ENCODE peak calls at places on chromosomes 7 and 10, in five cellular contexts. H, Z, O, N and I are unnamed samples. For H3K36me3, the result is how much of the 10 kb centered on the place peaks cover.

GRCh38 chr7:484365-485101 is 35.1 kb downstream of the PDGFA start:
- DNase-seq in H (no peak), Z (no peak), O (peak), N (no peak), I (no peak)

GRCh38 chr10:1074748-1075358 is 18.7 kb downstream of the WDR37 start:
- DNase-seq in H (no peak), Z (no peak), O (no peak), N (no peak), I (no peak)

GRCh38 chr10:25753776-25754175 is 180.3 kb upstream of the MYO3A start:
- DNase-seq in H (peak), Z (no peak), O (no peak), N (no peak), I (no peak)

GRCh38 chr10:61024801-61025201 is 80.8 kb upstream of the RHOBTB1 start:
- DNase-seq in H (peak), Z (peak), O (peak), N (no peak), I (no peak)

GRCh38 chr10:24215193-24215592 is 6.3 kb downstream of the KIAA1217 start:
- DNase-seq in H (peak), Z (no peak), O (no peak), N (peak), I (no peak)

GRCh38 chr7:1141651-1142050 is 18.3 kb downstream of the ZFAND2A start:
- DNase-seq in H (no peak), Z (no peak), O (no peak), N (no peak), I (no peak)

GRCh38 chr10:133357293-133358151 is at the start of gene FUOM:
- DNase-seq in H (peak), Z (peak), O (peak), N (peak), I (peak)

GRCh38 chr7:151231964-151232271 is 365 bp upstream of the CHPF2 start:
- DNase-seq in H (no peak), Z (no peak), O (no peak), N (no peak), I (no peak)

GRCh38 chr7:80453699-80454340 is 58.0 kb downstream of the GNAT3 start:
- DNase-seq in H (peak), Z (no peak), O (peak), N (no peak), I (no peak)

GRCh38 chr7:147013820-147014219 is 897.2 kb downstream of the CNTNAP2 start:
- DNase-seq in H (no peak), Z (no peak), O (no peak), N (peak), I (no peak)

GRCh38 chr7:115682507-115682906 is 348.1 kb downstream of the TFEC start:
- DNase-seq in H (no peak), Z (no peak), O (no peak), N (no peak), I (no peak)

GRCh38 chr7:116162992-116163391 is 47.3 kb upstream of the TES start:
- DNase-seq in H (no peak), Z (no peak), O (peak), N (no peak), I (no peak)

GRCh38 chr10:50992356-50992866 is 81.9 kb upstream of the PRKG1 start:
- DNase-seq in H (no peak), Z (peak), O (no peak), N (peak), I (no peak)

GRCh38 chr7:149097088-149097487 is 6.6 kb upstream of the ZNF786 start:
- DNase-seq in H (no peak), Z (peak), O (no peak), N (no peak), I (no peak)

GRCh38 chr7:134547738-134548054 is 1.2 kb upstream of the AKR1B15 start:
- DNase-seq in H (peak), Z (no peak), O (no peak), N (peak), I (no peak)

GRCh38 chr7:30308392-30308791 is 24.0 kb downstream of the ZNRF2 start:
- DNase-seq in H (no peak), Z (no peak), O (no peak), N (no peak), I (no peak)

DNA sequence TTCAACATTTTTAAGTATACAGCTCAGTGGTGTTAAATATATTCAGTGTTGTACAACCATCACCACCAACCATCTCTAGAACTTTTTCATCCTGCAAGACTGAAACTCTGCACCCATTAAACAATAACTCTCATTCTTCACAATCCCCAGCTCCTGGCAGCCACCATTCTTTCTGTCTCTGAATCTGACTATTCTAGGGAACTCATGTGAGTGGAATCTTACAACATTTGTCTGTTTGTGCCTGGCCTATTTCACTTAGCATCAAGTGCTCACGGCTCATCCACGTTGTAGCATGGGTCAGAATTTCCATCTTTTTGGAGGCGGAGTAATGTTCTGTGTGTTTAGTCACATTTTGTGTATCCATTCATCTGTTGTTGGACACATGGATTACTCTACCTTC is 40.8 kb upstream of the PFKFB3 start:
- DNase-seq in H (peak), Z (no peak), O (no peak), N (no peak), I (no peak)
- H3K36me3 ChIP-seq in H (under half), Z (under half), O (under half), N (under half), I (under half)

DNA sequence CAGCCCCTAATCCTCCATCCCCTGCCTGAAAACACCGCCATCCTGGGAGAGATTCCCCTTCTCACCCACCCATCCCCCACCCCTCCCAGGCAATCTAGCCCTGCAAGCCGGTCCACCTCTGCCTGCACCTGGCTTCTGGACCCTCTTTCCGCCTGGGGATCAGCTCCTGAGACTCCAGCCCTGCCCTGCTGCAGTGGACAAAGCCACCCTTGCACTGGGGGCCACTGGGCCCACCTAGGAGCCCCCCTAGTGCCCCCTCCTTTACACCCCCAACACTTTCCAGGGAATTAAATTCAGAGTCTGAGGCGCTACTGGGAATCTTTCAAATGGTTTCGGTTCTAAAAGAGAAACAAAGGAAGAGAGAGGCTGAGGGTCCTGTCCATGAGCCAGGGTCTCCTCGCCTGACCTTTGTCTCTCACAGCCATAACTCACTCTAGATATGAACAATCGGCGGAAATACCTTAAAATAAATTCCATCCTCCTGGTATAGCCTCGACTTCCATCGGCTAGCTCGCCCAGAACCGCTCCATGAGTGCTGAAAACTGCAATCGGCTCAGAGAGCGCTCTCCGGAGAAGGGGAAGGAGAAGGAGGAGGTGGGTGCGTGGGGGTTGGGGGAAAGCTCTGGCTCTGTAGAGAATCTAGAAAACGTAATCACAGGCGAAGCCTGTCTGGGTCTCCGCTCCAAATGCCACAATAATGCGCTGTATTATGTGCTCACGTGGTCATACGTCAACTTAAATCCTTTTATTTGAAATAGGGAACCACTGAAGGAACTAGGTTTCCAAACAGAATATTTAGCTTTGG is 12.7 kb downstream of the HOXA4 start:
- DNase-seq in H (no peak), Z (no peak), O (no peak), N (no peak), I (no peak)
- H3K4me3 ChIP-seq in H (no peak), Z (no peak), O (no peak), N (no peak), I (no peak)

GRCh38 chr10:125028291-125028867 is 86.5 kb downstream of the ZRANB1 start:
- DNase-seq in H (no peak), Z (no peak), O (no peak), N (no peak), I (no peak)
- H3K36me3 ChIP-seq in H (under half), Z (under half), O (under half), N (under half), I (under half)

DNA sequence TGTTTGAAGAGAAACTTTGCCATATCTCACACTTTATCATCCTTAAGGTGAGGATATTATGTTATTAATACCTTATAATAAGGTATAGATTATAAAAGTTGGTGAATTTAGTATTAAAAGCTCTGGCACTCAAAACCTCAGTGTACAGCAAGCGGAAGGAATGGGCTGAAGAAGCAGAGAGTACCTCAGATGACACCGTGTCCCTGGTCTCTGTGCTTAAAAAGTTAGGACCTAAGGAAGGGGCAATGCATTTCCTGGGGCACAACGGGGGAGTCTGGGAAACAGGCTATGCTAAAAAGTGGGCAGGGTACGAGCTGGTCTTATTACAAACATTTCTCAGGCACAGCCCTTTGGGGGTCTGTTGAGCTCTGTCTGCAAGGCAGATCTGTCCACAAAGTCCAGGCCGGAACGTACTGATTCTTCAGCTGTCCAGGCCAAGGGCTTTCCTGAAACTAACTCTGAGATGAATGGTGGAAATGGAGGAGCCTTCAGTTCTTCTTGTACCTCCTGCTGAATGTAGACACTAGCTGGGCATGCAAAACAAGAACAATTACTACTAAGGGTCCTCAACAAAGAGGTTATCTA is 202.7 kb downstream of the POM121L12 start:
- DNase-seq in H (no peak), Z (peak), O (no peak), N (no peak), I (no peak)
- H3K4me3 ChIP-seq in H (no peak), Z (peak), O (no peak), N (peak), I (no peak)

GRCh38 chr7:6026011-6026819 is 5.0 kb upstream of the ANKRD61 start:
- DNase-seq in H (peak), Z (peak), O (peak), N (peak), I (peak)
- H3K36me3 ChIP-seq in H (under half), Z (half or more), O (under half), N (under half), I (under half)

GRCh38 chr7:74286131-74286530 is 3.1 kb upstream of the CLIP2 start:
- DNase-seq in H (no peak), Z (no peak), O (no peak), N (no peak), I (no peak)

GRCh38 chr7:74289660-74290589 is 718 bp downstream of the CLIP2 start:
- DNase-seq in H (no peak), Z (peak), O (no peak), N (peak), I (no peak)

GRCh38 chr7:74289018-74289659 is at the start of gene CLIP2:
- DNase-seq in H (peak), Z (peak), O (peak), N (peak), I (peak)

GRCh38 chr7:74287303-74288033 is 1.7 kb upstream of the CLIP2 start:
- DNase-seq in H (no peak), Z (no peak), O (no peak), N (no peak), I (no peak)

GRCh38 chr7:74288034-74288881 is 949 bp upstream of the CLIP2 start:
- DNase-seq in H (no peak), Z (no peak), O (no peak), N (no peak), I (no peak)
- H3K4me3 ChIP-seq in H (no peak), Z (peak), O (peak), N (peak), I (peak)